ENCODE peak calls at places on chromosome 9, in ten cellular contexts. One of them, this sample, is unnamed.

GRCh38 chr9:111305914-111306313 is 24.1 kb downstream of the OR2K2 start:
- DNase-seq in CD8-positive, alpha-beta T cell: no peak
- DNase-seq in kidney epithelial cell: no peak
- DNase-seq in left ventricle myocardium inferior: no peak
- DNase-seq in bronchial epithelial cell: no peak
- DNase-seq in choroid plexus epithelial cell: no peak
- DNase-seq in GM12865: no peak
- DNase-seq in upper lobe of right lung: no peak
- DNase-seq in psoas muscle: no peak
- DNase-seq in HFF-Myc: no peak
- DNase-seq in this sample: no peak

GRCh38 chr9:20592673-20593072 is 29.6 kb downstream of the MLLT3 start:
- DNase-seq in left ventricle myocardium inferior: no peak
- DNase-seq in GM12865: no peak
- DNase-seq in kidney epithelial cell: peak; percentile 32
- DNase-seq in HFF-Myc: no peak
- DNase-seq in psoas muscle: no peak
- DNase-seq in choroid plexus epithelial cell: no peak
- DNase-seq in bronchial epithelial cell: peak; percentile 59
- DNase-seq in upper lobe of right lung: no peak
- DNase-seq in CD8-positive, alpha-beta T cell: no peak
- DNase-seq in this sample: no peak

GRCh38 chr9:84140535-84141101 is 160.0 kb downstream of the RMI1 start:
- DNase-seq in upper lobe of right lung: no peak
- DNase-seq in choroid plexus epithelial cell: peak; percentile 12
- DNase-seq in psoas muscle: no peak
- DNase-seq in bronchial epithelial cell: no peak
- DNase-seq in left ventricle myocardium inferior: no peak
- DNase-seq in CD8-positive, alpha-beta T cell: no peak
- DNase-seq in kidney epithelial cell: no peak
- DNase-seq in GM12865: peak; percentile 27
- DNase-seq in HFF-Myc: no peak
- DNase-seq in this sample: peak; percentile 38

GRCh38 chr9:89667730-89668129 is 62.9 kb downstream of the GADD45G start:
- DNase-seq in upper lobe of right lung: peak; percentile 82
- DNase-seq in kidney epithelial cell: no peak
- DNase-seq in bronchial epithelial cell: no peak
- DNase-seq in CD8-positive, alpha-beta T cell: no peak
- DNase-seq in left ventricle myocardium inferior: no peak
- DNase-seq in psoas muscle: no peak
- DNase-seq in choroid plexus epithelial cell: no peak
- DNase-seq in GM12865: no peak
- DNase-seq in HFF-Myc: no peak
- DNase-seq in this sample: no peak

GRCh38 chr9:123059472-123060220 is 26.2 kb downstream of the GPR21 start:
- DNase-seq in kidney epithelial cell: no peak
- DNase-seq in CD8-positive, alpha-beta T cell: no peak
- DNase-seq in choroid plexus epithelial cell: no peak
- DNase-seq in HFF-Myc: no peak
- DNase-seq in GM12865: no peak
- DNase-seq in bronchial epithelial cell: peak; percentile 11
- DNase-seq in psoas muscle: no peak
- DNase-seq in upper lobe of right lung: no peak
- DNase-seq in left ventricle myocardium inferior: no peak
- DNase-seq in this sample: no peak

GRCh38 chr9:128420060-128420650 is 502 bp upstream of the CERCAM start:
- DNase-seq in choroid plexus epithelial cell: peak; percentile 56
- DNase-seq in GM12865: peak; percentile 76
- DNase-seq in kidney epithelial cell: no peak
- DNase-seq in psoas muscle: peak; percentile 77
- DNase-seq in bronchial epithelial cell: peak; percentile 38
- DNase-seq in left ventricle myocardium inferior: peak; percentile 76
- DNase-seq in upper lobe of right lung: peak; percentile 87
- DNase-seq in CD8-positive, alpha-beta T cell: peak; percentile 77
- DNase-seq in HFF-Myc: no peak
- DNase-seq in this sample: peak; percentile 70

GRCh38 chr9:34310205-34310604 is 18.9 kb downstream of the KIF24 start:
- DNase-seq in choroid plexus epithelial cell: peak; percentile 54
- DNase-seq in left ventricle myocardium inferior: no peak
- DNase-seq in GM12865: no peak
- DNase-seq in bronchial epithelial cell: peak; percentile 20
- DNase-seq in CD8-positive, alpha-beta T cell: no peak
- DNase-seq in upper lobe of right lung: no peak
- DNase-seq in HFF-Myc: no peak
- DNase-seq in psoas muscle: no peak
- DNase-seq in kidney epithelial cell: no peak
- DNase-seq in this sample: no peak

GRCh38 chr9:96169488-96169887 is 132.5 kb downstream of the HSD17B3 start:
- DNase-seq in GM12865: no peak
- DNase-seq in HFF-Myc: no peak
- DNase-seq in left ventricle myocardium inferior: no peak
- DNase-seq in kidney epithelial cell: peak; percentile 21
- DNase-seq in psoas muscle: no peak
- DNase-seq in CD8-positive, alpha-beta T cell: no peak
- DNase-seq in upper lobe of right lung: no peak
- DNase-seq in bronchial epithelial cell: no peak
- DNase-seq in choroid plexus epithelial cell: peak; percentile 31
- DNase-seq in this sample: peak; percentile 18

GRCh38 chr9:37747271-37747753 is 6.3 kb upstream of the TRMT10B start:
- DNase-seq in psoas muscle: peak; percentile 49
- DNase-seq in left ventricle myocardium inferior: no peak
- DNase-seq in HFF-Myc: no peak
- DNase-seq in CD8-positive, alpha-beta T cell: peak; percentile 64
- DNase-seq in GM12865: peak; percentile 72
- DNase-seq in kidney epithelial cell: peak; percentile 14
- DNase-seq in upper lobe of right lung: peak; percentile 70
- DNase-seq in bronchial epithelial cell: peak; percentile 55
- DNase-seq in choroid plexus epithelial cell: peak; percentile 87
- DNase-seq in this sample: peak; percentile 32

GRCh38 chr9:120435066-120435465 is 144.9 kb downstream of the CDK5RAP2 start:
- DNase-seq in HFF-Myc: no peak
- DNase-seq in upper lobe of right lung: no peak
- DNase-seq in choroid plexus epithelial cell: peak; percentile 66
- DNase-seq in CD8-positive, alpha-beta T cell: no peak
- DNase-seq in psoas muscle: no peak
- DNase-seq in bronchial epithelial cell: no peak
- DNase-seq in kidney epithelial cell: no peak
- DNase-seq in GM12865: no peak
- DNase-seq in left ventricle myocardium inferior: no peak
- DNase-seq in this sample: no peak

GRCh38 chr9:131390990-131391389 is 2.9 kb upstream of the PRRC2B start:
- DNase-seq in HFF-Myc: no peak
- DNase-seq in choroid plexus epithelial cell: no peak
- DNase-seq in upper lobe of right lung: no peak
- DNase-seq in kidney epithelial cell: no peak
- DNase-seq in psoas muscle: no peak
- DNase-seq in bronchial epithelial cell: no peak
- DNase-seq in left ventricle myocardium inferior: no peak
- DNase-seq in CD8-positive, alpha-beta T cell: no peak
- DNase-seq in GM12865: no peak
- DNase-seq in this sample: no peak
- TF ChIP-seq CTCF in HFF-Myc: no peak
- TF ChIP-seq CTCF in choroid plexus epithelial cell: no peak
- TF ChIP-seq CTCF in upper lobe of right lung: no peak
- TF ChIP-seq CTCF in kidney epithelial cell: no peak
- TF ChIP-seq CTCF in psoas muscle: no peak
- TF ChIP-seq CTCF in bronchial epithelial cell: no peak
- TF ChIP-seq CTCF in left ventricle myocardium inferior: no peak
- TF ChIP-seq CTCF in CD8-positive, alpha-beta T cell: no peak
- TF ChIP-seq CTCF in GM12865: no peak
- TF ChIP-seq CTCF in this sample: no peak

DNA sequence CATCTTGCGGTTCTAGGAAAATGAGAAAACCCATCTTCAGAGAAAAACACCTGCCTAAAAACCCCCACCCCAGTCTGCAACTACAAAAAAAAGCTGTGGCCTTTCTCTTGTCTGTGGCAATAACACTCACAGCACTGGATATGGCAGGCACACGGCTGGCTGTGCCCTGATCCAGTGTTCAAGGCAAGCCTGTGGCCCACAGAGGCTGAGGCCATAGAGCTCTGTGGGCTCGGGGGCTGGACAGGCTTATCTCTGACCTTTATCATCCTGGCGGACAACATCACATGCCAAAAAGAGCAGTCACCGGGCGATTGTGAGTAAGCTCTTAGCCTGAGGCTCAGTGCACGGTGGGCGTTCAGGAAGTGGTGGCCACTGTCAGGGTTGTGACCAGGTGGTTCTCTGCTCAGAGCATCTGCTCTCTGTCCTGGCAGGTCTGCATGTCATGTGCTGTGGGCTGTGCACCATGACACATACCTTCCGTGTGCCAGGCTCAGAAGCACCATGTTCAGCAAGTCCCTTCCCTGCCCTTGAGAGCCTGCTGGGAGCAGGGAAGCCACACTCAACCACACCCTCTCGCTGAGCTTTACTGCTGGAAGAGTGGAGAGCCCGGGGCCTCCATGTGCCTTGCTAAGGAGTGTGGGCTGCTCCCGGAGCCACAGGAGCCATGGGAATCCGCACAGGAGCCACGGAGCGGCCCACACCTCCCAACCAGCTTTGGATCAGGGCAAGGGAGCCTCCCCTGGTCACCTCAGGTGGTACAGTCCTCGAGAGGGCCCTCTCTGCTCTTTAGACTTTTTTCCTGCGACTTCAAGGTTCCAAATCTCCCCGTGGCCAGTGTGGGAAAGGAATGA is 34.6 kb upstream of the WDR38 start:
- DNase-seq in GM12865: peak; percentile 78
- DNase-seq in bronchial epithelial cell: peak; percentile 93
- DNase-seq in CD8-positive, alpha-beta T cell: no peak
- DNase-seq in kidney epithelial cell: peak; percentile 63
- DNase-seq in HFF-Myc: no peak
- DNase-seq in psoas muscle: no peak
- DNase-seq in left ventricle myocardium inferior: no peak
- DNase-seq in upper lobe of right lung: no peak
- DNase-seq in choroid plexus epithelial cell: no peak
- DNase-seq in this sample: no peak
- TF ChIP-seq CTCF in GM12865: no peak
- TF ChIP-seq CTCF in bronchial epithelial cell: peak; percentile 6
- TF ChIP-seq CTCF in CD8-positive, alpha-beta T cell: no peak
- TF ChIP-seq CTCF in kidney epithelial cell: no peak
- TF ChIP-seq CTCF in HFF-Myc: no peak
- TF ChIP-seq CTCF in psoas muscle: no peak
- TF ChIP-seq CTCF in left ventricle myocardium inferior: no peak
- TF ChIP-seq CTCF in upper lobe of right lung: no peak
- TF ChIP-seq CTCF in choroid plexus epithelial cell: no peak
- TF ChIP-seq CTCF in this sample: peak; percentile 18

GRCh38 chr9:113499153-113499875 is 35.8 kb downstream of the RGS3 start:
- DNase-seq in GM12865: no peak
- DNase-seq in upper lobe of right lung: no peak
- DNase-seq in bronchial epithelial cell: no peak
- DNase-seq in psoas muscle: no peak
- DNase-seq in left ventricle myocardium inferior: no peak
- DNase-seq in kidney epithelial cell: no peak
- DNase-seq in choroid plexus epithelial cell: no peak
- DNase-seq in CD8-positive, alpha-beta T cell: no peak
- DNase-seq in HFF-Myc: no peak
- DNase-seq in this sample: no peak

GRCh38 chr9:113502427-113503008 is 39.0 kb downstream of the RGS3 start:
- DNase-seq in choroid plexus epithelial cell: no peak
- DNase-seq in GM12865: no peak
- DNase-seq in bronchial epithelial cell: no peak
- DNase-seq in upper lobe of right lung: no peak
- DNase-seq in CD8-positive, alpha-beta T cell: no peak
- DNase-seq in psoas muscle: no peak
- DNase-seq in kidney epithelial cell: no peak
- DNase-seq in left ventricle myocardium inferior: no peak
- DNase-seq in HFF-Myc: no peak
- DNase-seq in this sample: no peak

GRCh38 chr9:113501821-113502220 is 38.3 kb downstream of the RGS3 start:
- DNase-seq in upper lobe of right lung: no peak
- DNase-seq in kidney epithelial cell: no peak
- DNase-seq in HFF-Myc: no peak
- DNase-seq in CD8-positive, alpha-beta T cell: no peak
- DNase-seq in choroid plexus epithelial cell: no peak
- DNase-seq in left ventricle myocardium inferior: no peak
- DNase-seq in bronchial epithelial cell: no peak
- DNase-seq in GM12865: no peak
- DNase-seq in psoas muscle: no peak
- DNase-seq in this sample: no peak

GRCh38 chr9:113501129-113501686 is 37.7 kb downstream of the RGS3 start:
- DNase-seq in choroid plexus epithelial cell: no peak
- DNase-seq in GM12865: no peak
- DNase-seq in upper lobe of right lung: no peak
- DNase-seq in left ventricle myocardium inferior: no peak
- DNase-seq in bronchial epithelial cell: no peak
- DNase-seq in CD8-positive, alpha-beta T cell: no peak
- DNase-seq in psoas muscle: no peak
- DNase-seq in kidney epithelial cell: no peak
- DNase-seq in HFF-Myc: no peak
- DNase-seq in this sample: no peak

GRCh38 chr9:113499876-113500497 is 36.5 kb downstream of the RGS3 start:
- DNase-seq in left ventricle myocardium inferior: no peak
- DNase-seq in CD8-positive, alpha-beta T cell: no peak
- DNase-seq in bronchial epithelial cell: no peak
- DNase-seq in psoas muscle: no peak
- DNase-seq in GM12865: no peak
- DNase-seq in upper lobe of right lung: no peak
- DNase-seq in kidney epithelial cell: no peak
- DNase-seq in choroid plexus epithelial cell: no peak
- DNase-seq in HFF-Myc: no peak
- DNase-seq in this sample: no peak
- TF ChIP-seq CTCF in left ventricle myocardium inferior: no peak
- TF ChIP-seq CTCF in CD8-positive, alpha-beta T cell: no peak
- TF ChIP-seq CTCF in bronchial epithelial cell: no peak
- TF ChIP-seq CTCF in psoas muscle: no peak
- TF ChIP-seq CTCF in GM12865: no peak
- TF ChIP-seq CTCF in upper lobe of right lung: no peak
- TF ChIP-seq CTCF in kidney epithelial cell: no peak
- TF ChIP-seq CTCF in choroid plexus epithelial cell: no peak
- TF ChIP-seq CTCF in HFF-Myc: no peak
- TF ChIP-seq CTCF in this sample: no peak

GRCh38 chr9:69204378-69204777 is 30.3 kb downstream of the TJP2 start:
- DNase-seq in choroid plexus epithelial cell: peak; percentile 44
- DNase-seq in psoas muscle: no peak
- DNase-seq in GM12865: no peak
- DNase-seq in upper lobe of right lung: no peak
- DNase-seq in left ventricle myocardium inferior: no peak
- DNase-seq in CD8-positive, alpha-beta T cell: no peak
- DNase-seq in bronchial epithelial cell: no peak
- DNase-seq in HFF-Myc: no peak
- DNase-seq in kidney epithelial cell: no peak
- DNase-seq in this sample: no peak

GRCh38 chr9:69204869-69205268 is 30.8 kb downstream of the TJP2 start:
- DNase-seq in GM12865: no peak
- DNase-seq in kidney epithelial cell: no peak
- DNase-seq in left ventricle myocardium inferior: peak; percentile 25
- DNase-seq in upper lobe of right lung: no peak
- DNase-seq in bronchial epithelial cell: no peak
- DNase-seq in psoas muscle: peak; percentile 23
- DNase-seq in CD8-positive, alpha-beta T cell: no peak
- DNase-seq in HFF-Myc: no peak
- DNase-seq in choroid plexus epithelial cell: peak; percentile 28
- DNase-seq in this sample: no peak

GRCh38 chr9:69206047-69206446 is 32.0 kb downstream of the TJP2 start:
- DNase-seq in CD8-positive, alpha-beta T cell: no peak
- DNase-seq in HFF-Myc: no peak
- DNase-seq in GM12865: no peak
- DNase-seq in choroid plexus epithelial cell: no peak
- DNase-seq in psoas muscle: no peak
- DNase-seq in left ventricle myocardium inferior: no peak
- DNase-seq in bronchial epithelial cell: no peak
- DNase-seq in upper lobe of right lung: no peak
- DNase-seq in kidney epithelial cell: no peak
- DNase-seq in this sample: no peak

GRCh38 chr9:69211424-69212036 is 37.5 kb downstream of the TJP2 start:
- DNase-seq in CD8-positive, alpha-beta T cell: no peak
- DNase-seq in psoas muscle: no peak
- DNase-seq in HFF-Myc: no peak
- DNase-seq in kidney epithelial cell: no peak
- DNase-seq in GM12865: no peak
- DNase-seq in left ventricle myocardium inferior: no peak
- DNase-seq in choroid plexus epithelial cell: no peak
- DNase-seq in upper lobe of right lung: no peak
- DNase-seq in bronchial epithelial cell: no peak
- DNase-seq in this sample: no peak

GRCh38 chr9:69207503-69207902 is 33.4 kb downstream of the TJP2 start:
- DNase-seq in kidney epithelial cell: no peak
- DNase-seq in left ventricle myocardium inferior: peak; percentile 45
- DNase-seq in upper lobe of right lung: no peak
- DNase-seq in psoas muscle: no peak
- DNase-seq in GM12865: peak; percentile 30
- DNase-seq in HFF-Myc: no peak
- DNase-seq in CD8-positive, alpha-beta T cell: no peak
- DNase-seq in choroid plexus epithelial cell: no peak
- DNase-seq in bronchial epithelial cell: peak; percentile 39
- DNase-seq in this sample: no peak
- TF ChIP-seq CTCF in kidney epithelial cell: peak; percentile 12
- TF ChIP-seq CTCF in left ventricle myocardium inferior: peak; percentile 29
- TF ChIP-seq CTCF in upper lobe of right lung: no peak
- TF ChIP-seq CTCF in psoas muscle: no peak
- TF ChIP-seq CTCF in GM12865: peak; percentile 4
- TF ChIP-seq CTCF in HFF-Myc: no peak
- TF ChIP-seq CTCF in CD8-positive, alpha-beta T cell: no peak
- TF ChIP-seq CTCF in choroid plexus epithelial cell: peak; percentile 17
- TF ChIP-seq CTCF in bronchial epithelial cell: peak; percentile 32
- TF ChIP-seq CTCF in this sample: peak; percentile 35